ENCODE peak calls at places on chromosomes 13 and 19, in nine cellular contexts. J is stimulated activated CD8-positive, alpha-beta memory T cell treated with anti-CD3 and anti-CD28 coated beads, Interleukin-7, amount 100 ng/mL, for 48 hours; Z is astrocyte of the cerebellum; Y is NCI-H1105 treated with DMSO at 0.1 percent for 48 hours; K is RCC 7860; H is RPMI7951; N is stimulated activated naive CD8-positive, alpha-beta T cell treated with anti-CD3 and anti-CD28 coated beads, Interleukin-15, Interleukin-2, amounts not matched to agents 100 U/mL and 50 U/mL, for 24 hours; E is ACHN; A is stimulated activated effector memory CD8-positive, alpha-beta T cell treated with anti-CD3 and anti-CD28 coated beads, Interleukin-12 subunit alpha, Interleukin-12 subunit beta, amount 100 ng/mL, for 72 hours. V is an unnamed sample.
A peak's percentile ranks its signal among the peaks of the same experiment; 100 is the strongest.

GRCh38 chr13:73993661-73994060 is 140.5 kb downstream of the KLF12 start:
- DNase-seq in J (no peak), H (no peak), Y (no peak), N (no peak), A (no peak), E (no peak), K (no peak), Z (no peak), V (no peak)

GRCh38 chr19:35938282-35939224 is 2.4 kb downstream of the LRFN3 start:
- DNase-seq in J (no peak), Z (no peak), Y (no peak), K (no peak), H (no peak), N (no peak), A (no peak), E (no peak), V (no peak)

GRCh38 chr13:113369881-113370280 is 6.0 kb upstream of the GRTP1 start:
- DNase-seq in A (no peak), K (no peak), H (no peak), J (no peak), Z (no peak), N (no peak), E (no peak), Y (no peak), V (no peak)

GRCh38 chr19:12833747-12834417 is 497 bp downstream of the RTBDN start:
- DNase-seq in Z (no peak), K (no peak), N (peak; percentile 54), E (peak; percentile 30), H (no peak), Y (peak; percentile 66), A (no peak), J (no peak), V (peak; percentile 63)

GRCh38 chr19:56142897-56143434 is 1.9 kb downstream of the ZNF444 start:
- DNase-seq in K (no peak), Z (no peak), A (no peak), N (no peak), H (no peak), J (no peak), Y (no peak), E (no peak), V (no peak)

GRCh38 chr19:48868196-48868886 is at the start of gene PLEKHA4:
- DNase-seq in E (peak; percentile 50), Z (no peak), Y (no peak), H (peak; percentile 65), N (no peak), A (no peak), J (no peak), K (no peak), V (peak; percentile 69)

GRCh38 chr19:42246143-42246868 is 3.9 kb upstream of the GSK3A start:
- DNase-seq in Y (no peak), J (no peak), E (peak; percentile 64), H (peak; percentile 77), A (no peak), N (no peak), Z (peak; percentile 48), K (peak; percentile 39), V (peak; percentile 74)

GRCh38 chr13:107642841-107643240 is 572.5 kb downstream of the LIG4 start:
- DNase-seq in H (no peak), Z (no peak), E (no peak), K (no peak), J (no peak), Y (no peak), N (no peak), A (no peak), V (no peak)

GRCh38 chr19:7844951-7845350 is 14.9 kb downstream of the EVI5L start:
- DNase-seq in Z (no peak), K (no peak), A (no peak), E (no peak), J (no peak), Y (no peak), H (no peak), N (no peak), V (no peak)

GRCh38 chr19:18233224-18233825 is 7.1 kb upstream of the PDE4C start:
- DNase-seq in K (no peak), E (peak; percentile 75), H (peak; percentile 55), Z (no peak), J (no peak), A (peak; percentile 33), Y (peak; percentile 42), N (peak; percentile 67), V (peak; percentile 68)

GRCh38 chr13:26340812-26341211 is 86.9 kb downstream of the CDK8 start:
- DNase-seq in Y (no peak), K (no peak), E (no peak), H (no peak), J (no peak), N (no peak), A (no peak), Z (no peak), V (no peak)

GRCh38 chr13:61109741-61110140 is 305.9 kb downstream of the PCDH20 start:
- DNase-seq in J (no peak), Z (no peak), H (no peak), K (no peak), N (no peak), E (no peak), Y (no peak), A (no peak), V (no peak)

GRCh38 chr19:1122972-1123363 is 19.2 kb downstream of the GPX4 start:
- DNase-seq in K (peak; percentile 16), H (peak; percentile 42), Y (no peak), N (peak; percentile 81), A (peak; percentile 61), J (peak; percentile 53), Z (no peak), E (peak; percentile 66), V (peak; percentile 88)

GRCh38 chr19:20124879-20125278 is 42.1 kb upstream of the ZNF486 start:
- DNase-seq in N (no peak), J (no peak), Y (no peak), E (no peak), H (no peak), Z (no peak), A (no peak), K (no peak), V (no peak)

GRCh38 chr13:98548230-98548629 is 28.7 kb downstream of the STK24 start:
- DNase-seq in E (no peak), A (no peak), J (no peak), H (peak; percentile 52), N (no peak), Y (no peak), Z (no peak), K (peak; percentile 11), V (no peak)

GRCh38 chr13:101058841-101059240 is 357.5 kb downstream of the NALCN start:
- DNase-seq in E (no peak), Y (no peak), H (no peak), J (no peak), K (no peak), N (no peak), Z (no peak), A (no peak), V (no peak)

GRCh38 chr13:113637262-113638160 is 20.5 kb downstream of the ATP4B start:
- DNase-seq in J (no peak), Z (no peak), N (no peak), E (no peak), A (no peak), Y (no peak), K (no peak), H (no peak), V (no peak)

GRCh38 chr19:2695288-2695866 is 7.1 kb downstream of the GNG7 start:
- DNase-seq in Y (no peak), Z (no peak), A (no peak), J (no peak), E (no peak), K (no peak), H (peak; percentile 28), N (no peak), V (no peak)

GRCh38 chr19:410243-410781 is 1.4 kb upstream of the C2CD4C start:
- DNase-seq in H (no peak), J (no peak), N (no peak), Y (no peak), A (no peak), Z (no peak), E (no peak), K (no peak), V (no peak)

GRCh38 chr19:40550951-40551350 is 25.7 kb upstream of the SHKBP1 start:
- DNase-seq in K (no peak), N (no peak), Y (no peak), A (no peak), Z (no peak), J (no peak), E (no peak), H (no peak), V (no peak)

GRCh38 chr13:95801825-95802224 is 124.9 kb downstream of the DNAJC3 start:
- DNase-seq in J (no peak), A (no peak), K (no peak), Y (no peak), H (no peak), Z (no peak), E (no peak), N (no peak), V (no peak)

GRCh38 chr13:21557995-21558394 is 46.0 kb downstream of the MICU2 start:
- DNase-seq in J (no peak), A (no peak), Z (no peak), Y (no peak), K (no peak), H (peak; percentile 12), E (peak; percentile 41), N (no peak), V (no peak)

GRCh38 chr19:6058411-6059201 is 51.7 kb downstream of the RFX2 start:
- DNase-seq in K (no peak), E (no peak), Z (no peak), H (no peak), J (no peak), N (no peak), A (no peak), Y (no peak), V (no peak)

GRCh38 chr19:29576043-29576442 is 30.0 kb upstream of the POP4 start:
- DNase-seq in N (peak; percentile 29), E (no peak), J (no peak), Z (no peak), Y (no peak), H (peak; percentile 65), K (no peak), A (no peak), V (peak; percentile 92)

GRCh38 chr19:39372047-39372802 is 18.7 kb downstream of the PAF1 start:
- DNase-seq in K (no peak), E (no peak), Y (no peak), A (no peak), Z (peak; percentile 96), H (peak; percentile 85), N (no peak), J (no peak), V (peak; percentile 74)

GRCh38 chr13:58921129-58921528 is 1242.6 kb downstream of the DIAPH3 start:
- DNase-seq in Z (no peak), N (no peak), E (no peak), Y (no peak), J (no peak), A (no peak), K (no peak), H (no peak), V (no peak)

GRCh38 chr19:29001006-29001921 is 211.7 kb downstream of the UQCRFS1 start:
- DNase-seq in K (no peak), N (no peak), J (no peak), A (no peak), Y (no peak), E (peak; percentile 28), H (no peak), Z (no peak), V (no peak)

GRCh38 chr19:35027851-35028599 is 2.2 kb upstream of the SCN1B start:
- DNase-seq in Z (peak; percentile 65), Y (no peak), J (no peak), E (no peak), A (no peak), N (no peak), K (no peak), H (peak; percentile 46), V (peak; percentile 66)

GRCh38 chr13:73522937-73523336 is 464.1 kb downstream of the KLF5 start:
- DNase-seq in E (no peak), Y (no peak), H (no peak), K (no peak), Z (no peak), N (no peak), A (no peak), J (no peak), V (no peak)